ENCODE peak calls at places on chromosomes 2 and 18, in six cellular contexts. P is H1, C is H9, S is IMR-90, R is mesenchymal stem cell, L is neuronal stem cell. W is an unnamed sample.

GRCh38 chr2:231300020-231300721 is 95.3 kb upstream of the B3GNT7 start:
- DNase-seq in P (no peak), C (no peak), S (no peak), R (no peak), L (no peak), W (no peak)

GRCh38 chr2:233381013-233381995 is 27.0 kb downstream of the DGKD start:
- DNase-seq in P (no peak), R (peak), L (no peak), S (no peak), C (no peak), W (no peak)

GRCh38 chr2:95274291-95275150 is at the start of gene PROM2:
- DNase-seq in P (peak), L (no peak), S (no peak), C (peak), R (no peak), W (peak)

GRCh38 chr2:223247136-223247535 is 195.1 kb downstream of the KCNE4 start:
- DNase-seq in S (peak), C (no peak), P (no peak), R (peak), L (no peak), W (peak)

GRCh38 chr2:38666578-38666926 is 638 bp downstream of the GALM start:
- DNase-seq in S (peak), L (no peak), C (no peak), R (peak), P (no peak), W (no peak)

GRCh38 chr2:12514631-12515437 is 201.9 kb upstream of the TRIB2 start:
- DNase-seq in C (no peak), R (peak), S (peak), P (no peak), L (no peak), W (no peak)

GRCh38 chr18:63253428-63254372 is 65.9 kb downstream of the BCL2 start:
- DNase-seq in P (no peak), R (peak), L (no peak), C (no peak), S (peak), W (peak)

GRCh38 chr18:8605974-8606373 is 3.3 kb upstream of the RAB12 start:
- DNase-seq in R (no peak), L (no peak), S (no peak), C (no peak), P (no peak), W (no peak)

GRCh38 chr2:240412975-240413812 is 22.3 kb upstream of the GPC1 start:
- DNase-seq in S (no peak), P (no peak), C (peak), R (no peak), L (no peak), W (no peak)

GRCh38 chr2:235498556-235499305 is 4.9 kb downstream of the AGAP1 start:
- DNase-seq in R (no peak), L (no peak), P (no peak), C (peak), S (no peak), W (peak)

GRCh38 chr2:20141056-20141762 is 83.7 kb downstream of the SDC1 start:
- DNase-seq in P (no peak), C (peak), R (peak), S (peak), L (no peak), W (no peak)

GRCh38 chr2:128399690-128400291 is 81.1 kb upstream of the HS6ST1 start:
- DNase-seq in P (no peak), L (no peak), S (no peak), C (no peak), R (no peak), W (no peak)

GRCh38 chr2:33497177-33497787 is 20.8 kb downstream of the RASGRP3 start:
- DNase-seq in L (no peak), R (peak), P (no peak), C (no peak), S (no peak), W (no peak)

GRCh38 chr2:12050381-12050780 is 303.9 kb downstream of the LPIN1 start:
- DNase-seq in R (peak), S (peak), P (no peak), L (no peak), C (no peak), W (no peak)

DNA sequence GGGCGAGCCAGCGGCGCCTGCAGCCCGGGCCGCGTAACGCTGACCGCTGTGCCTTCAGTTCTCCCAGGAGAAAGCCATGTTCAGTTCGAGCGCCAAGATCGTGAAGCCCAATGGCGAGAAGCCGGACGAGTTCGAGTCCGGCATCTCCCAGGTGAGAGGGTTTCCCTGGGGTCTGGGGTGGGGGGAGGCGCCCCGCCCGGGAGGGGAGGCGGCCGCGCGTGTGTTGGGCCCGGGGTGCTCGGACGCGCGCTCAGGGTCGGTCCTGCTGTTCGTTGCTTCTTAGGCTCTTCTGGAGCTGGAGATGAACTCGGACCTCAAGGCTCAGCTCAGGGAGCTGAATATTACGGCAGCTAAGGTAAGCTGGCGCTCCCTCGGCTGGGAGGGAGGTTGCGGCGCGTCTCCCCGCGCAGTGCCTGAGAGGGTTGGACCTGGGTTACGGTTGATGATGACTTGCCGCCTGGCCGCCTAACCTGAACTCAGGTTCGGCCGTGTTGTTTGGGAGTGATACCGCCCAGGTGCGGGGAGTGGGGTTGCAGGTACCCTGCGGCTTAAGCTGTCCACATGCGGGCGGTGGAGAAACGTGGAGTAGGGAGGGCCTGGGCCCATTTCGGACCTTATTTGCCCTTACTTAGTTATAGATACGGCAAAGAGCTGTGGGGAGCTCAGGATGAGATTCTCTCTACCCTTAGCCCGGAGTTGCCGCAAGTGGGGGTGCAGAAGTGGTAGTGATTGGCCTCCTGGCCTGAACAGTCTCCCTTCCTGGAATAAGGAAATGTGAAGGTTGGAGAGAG is 669 bp downstream of the RPS7 start:
- DNase-seq in L (no peak), S (no peak), R (peak), C (no peak), P (no peak), W (peak)
- H2AK5ac ChIP-seq in L (peak), S (peak), R (peak), C (no peak), P (peak), W (peak)

GRCh38 chr2:48567671-48568070 is 37.7 kb downstream of the STON1 start:
- DNase-seq in C (no peak), R (no peak), L (no peak), S (no peak), P (no peak), W (peak)
- H3K9ac ChIP-seq in C (no peak), R (no peak), L (no peak), S (no peak), P (no peak), W (no peak)

DNA sequence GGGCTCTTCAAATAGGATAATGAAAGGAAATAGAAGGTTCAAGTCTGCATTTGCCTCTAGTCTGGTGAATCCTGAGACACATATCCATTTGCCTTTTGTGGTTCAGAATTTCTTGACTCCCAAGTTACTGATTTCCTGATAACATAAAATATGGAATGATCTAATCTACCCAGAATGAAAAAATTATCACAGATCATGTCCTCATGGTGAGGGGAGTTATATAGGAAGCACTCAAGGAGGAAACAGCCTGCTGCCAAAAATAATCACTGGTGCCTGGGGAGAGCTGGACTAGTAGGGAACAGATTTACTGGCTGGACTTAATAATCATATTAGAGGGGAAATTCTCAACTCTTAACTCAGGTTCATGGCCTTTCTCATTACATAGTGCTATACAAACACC is 95.5 kb upstream of the STK17B start:
- DNase-seq in R (peak), S (no peak), C (no peak), P (no peak), L (no peak), W (no peak)
- H2AFZ ChIP-seq in R (no peak), S (no peak), C (no peak), P (no peak), L (no peak), W (no peak)

DNA sequence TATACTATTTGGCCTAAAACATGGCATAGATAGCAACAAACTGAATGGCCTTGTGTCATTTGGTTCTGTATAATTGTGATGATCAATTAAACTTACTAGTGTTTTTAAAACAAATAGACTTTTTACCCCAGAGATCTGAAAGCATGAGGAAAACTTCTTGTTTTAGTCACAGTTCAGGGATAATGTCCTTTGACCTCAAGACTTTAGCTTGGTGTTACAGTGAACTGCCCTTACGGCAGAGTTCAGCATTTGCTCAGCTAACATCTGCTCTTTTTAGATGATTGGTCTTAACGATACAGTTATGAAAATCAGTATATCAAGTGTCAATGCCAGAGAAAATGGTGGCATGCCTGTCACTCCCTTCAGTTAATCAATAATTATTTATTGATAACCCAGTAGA is 429.2 kb downstream of the PARD3B start:
- DNase-seq in R (no peak), C (no peak), S (no peak), L (no peak), P (no peak), W (no peak)
- H2AK5ac ChIP-seq in R (no peak), C (no peak), S (no peak), L (no peak), P (no peak), W (no peak)

GRCh38 chr2:69716555-69717120 is 25.3 kb upstream of the ANXA4 start:
- DNase-seq in R (no peak), L (no peak), C (no peak), S (peak), P (no peak), W (no peak)
- H3K9ac ChIP-seq in R (no peak), L (no peak), C (no peak), S (no peak), P (no peak), W (no peak)

GRCh38 chr2:134777593-134777992 is 58.8 kb upstream of the TMEM163 start:
- DNase-seq in L (no peak), C (no peak), S (no peak), R (no peak), P (no peak), W (no peak)

GRCh38 chr2:134780977-134781376 is 57.4 kb upstream of the ACMSD start:
- DNase-seq in S (no peak), R (no peak), L (no peak), C (no peak), P (no peak), W (no peak)

GRCh38 chr2:134776836-134777235 is 58.0 kb upstream of the TMEM163 start:
- DNase-seq in P (no peak), S (no peak), R (no peak), L (no peak), C (no peak), W (no peak)

GRCh38 chr2:134774786-134775641 is 56.2 kb upstream of the TMEM163 start:
- DNase-seq in L (peak), S (no peak), C (no peak), P (no peak), R (peak), W (peak)

DNA sequence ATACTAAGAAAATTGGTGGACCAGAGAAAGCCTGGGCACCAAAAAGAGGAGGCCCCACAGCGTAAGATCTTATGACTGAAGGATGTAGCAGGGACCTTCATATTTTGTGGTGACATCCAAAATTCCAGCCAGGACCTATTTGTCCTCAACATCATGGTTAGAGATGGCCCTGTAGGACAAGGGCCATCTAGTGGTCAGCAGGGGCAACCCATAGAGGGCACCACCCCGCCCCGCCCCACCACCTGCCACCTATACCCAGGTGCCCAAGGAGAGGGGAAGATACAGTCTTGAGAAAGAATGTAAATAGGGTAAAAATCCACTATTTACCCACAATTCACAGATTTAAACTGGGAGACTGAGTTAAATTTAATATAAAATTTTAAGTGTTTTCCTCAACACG is 59.6 kb upstream of the TMEM163 start:
- DNase-seq in S (no peak), P (no peak), C (peak), R (no peak), L (no peak), W (no peak)
- H2AFZ ChIP-seq in S (no peak), P (no peak), C (no peak), R (no peak), L (no peak), W (no peak)

W was measured in trophoblast cell.